ENCODE peak calls at places on chromosomes 16 and 17, in seven cellular contexts. Y is activated CD8-positive, alpha-beta memory T cell treated with anti-CD3 and anti-CD28 coated beads, Interleukin-2, amount 10 ng/mL, durations not matched to agents 7 days and 5 days; W is PC-3; E is left ventricle myocardium superior; J is heart left ventricle; V is left lung; Q is effector memory CD8-positive, alpha-beta T cell. P is an unnamed sample.

GRCh38 chr17:79760197-79760906 is 17.6 kb upstream of the CBX2 start:
- ATAC-seq in W (no peak), J (no peak), E (no peak), Y (no peak), Q (no peak), V (no peak), P (no peak)

GRCh38 chr17:19718041-19718612 is 1.7 kb upstream of the SLC47A2 start:
- ATAC-seq in E (no peak), Q (no peak), V (no peak), W (no peak), J (no peak), Y (no peak), P (no peak)

GRCh38 chr16:241866-242265 is 7.2 kb downstream of the FAM234A start:
- ATAC-seq in J (peak; percentile 64), V (no peak), E (peak; percentile 58), Y (no peak), W (peak; percentile 55), Q (no peak), P (no peak)

GRCh38 chr17:15403276-15403939 is 62.0 kb upstream of the TEKT3 start:
- ATAC-seq in Q (no peak), V (peak; percentile 24), W (no peak), J (peak; percentile 75), E (peak; percentile 76), Y (no peak), P (no peak)

GRCh38 chr16:9144106-9144505 is 52.7 kb downstream of the HAPSTR1 start:
- ATAC-seq in Q (no peak), V (no peak), E (no peak), W (no peak), Y (no peak), J (no peak), P (no peak)

GRCh38 chr17:48483004-48483403 is 47.8 kb downstream of the HOXB1 start:
- ATAC-seq in V (peak; percentile 9), Y (no peak), Q (no peak), W (peak; percentile 28), J (no peak), E (no peak), P (peak; percentile 22)

GRCh38 chr17:17641621-17642409 is 39.4 kb upstream of the RAI1 start:
- ATAC-seq in Q (peak; percentile 93), V (peak; percentile 95), E (peak; percentile 92), Y (peak; percentile 96), W (peak; percentile 91), J (peak; percentile 91), P (peak; percentile 97)

GRCh38 chr17:66652840-66653507 is 181.9 kb upstream of the CACNG5 start:
- ATAC-seq in V (peak; percentile 38), Y (peak; percentile 90), J (no peak), Q (no peak), W (peak; percentile 84), E (no peak), P (no peak)

GRCh38 chr16:75475420-75475847 is 10.9 kb upstream of the TMEM170A start:
- ATAC-seq in V (no peak), E (no peak), Q (no peak), J (no peak), Y (no peak), W (no peak), P (no peak)

GRCh38 chr17:64304512-64304911 is 41.5 kb upstream of the TEX2 start:
- ATAC-seq in W (no peak), Y (no peak), Q (no peak), J (no peak), V (no peak), E (no peak), P (no peak)

GRCh38 chr17:1754430-1755112 is 7.3 kb upstream of the SERPINF1 start:
- ATAC-seq in E (no peak), Q (no peak), J (no peak), V (no peak), Y (no peak), W (no peak), P (no peak)

GRCh38 chr16:79296491-79296890 is 304.0 kb downstream of the MAF start:
- ATAC-seq in Q (peak; percentile 78), J (no peak), Y (no peak), W (no peak), V (no peak), E (no peak), P (no peak)

GRCh38 chr16:88523381-88524159 is 46.6 kb upstream of the ZC3H18 start:
- ATAC-seq in Q (no peak), V (no peak), W (no peak), J (no peak), E (no peak), Y (no peak), P (no peak)

GRCh38 chr17:28057731-28058246 is 15.3 kb downstream of the NLK start:
- ATAC-seq in V (peak; percentile 87), W (peak; percentile 49), Y (peak; percentile 72), E (no peak), J (no peak), Q (peak; percentile 31), P (no peak)

GRCh38 chr17:66508896-66509843 is 206.8 kb downstream of the PRKCA start:
- ATAC-seq in J (peak; percentile 80), Q (peak; percentile 39), Y (peak; percentile 86), V (peak; percentile 82), E (peak; percentile 37), W (peak; percentile 85), P (peak; percentile 20)

GRCh38 chr16:11629071-11630030 is 38.9 kb upstream of the SNN start:
- ATAC-seq in V (peak; percentile 44), Q (no peak), E (peak; percentile 51), W (no peak), J (peak; percentile 77), Y (no peak), P (no peak)

GRCh38 chr17:48961516-48962233 is 6.7 kb downstream of the GIP start:
- ATAC-seq in W (peak; percentile 95), J (no peak), E (no peak), Y (no peak), Q (no peak), V (peak; percentile 50), P (peak; percentile 90)

GRCh38 chr17:4920351-4921048 is 11.6 kb upstream of the GP1BA start:
- ATAC-seq in Q (no peak), J (peak; percentile 18), Y (no peak), E (no peak), W (no peak), V (peak; percentile 46), P (no peak)

P was measured in SK-N-SH treated with all-trans-retinoic acid at 6 μM for 48 hours.